ENCODE peak calls at places on chromosome 1, in seven cellular contexts. One of them, this sample, is unnamed.

GRCh38 chr1:226820935-226821718 is 49.3 kb upstream of the PSEN2 start:
- DNase-seq in AG10803: peak; percentile 98
- DNase-seq in NCI-H82: peak; percentile 43
- DNase-seq in vagina: no peak
- DNase-seq in dorsolateral prefrontal cortex: no peak
- DNase-seq in EL: peak; percentile 97
- DNase-seq in tibial artery: peak; percentile 90
- DNase-seq in this sample: no peak

GRCh38 chr1:6614019-6614952 is 755 bp downstream of the PHF13 start:
- DNase-seq in AG10803: peak; percentile 27
- DNase-seq in NCI-H82: peak; percentile 69
- DNase-seq in vagina: no peak
- DNase-seq in dorsolateral prefrontal cortex: no peak
- DNase-seq in EL: peak; percentile 59
- DNase-seq in tibial artery: peak; percentile 79
- DNase-seq in this sample: no peak

GRCh38 chr1:59173721-59174120 is 123.2 kb upstream of the FGGY start:
- DNase-seq in AG10803: peak; percentile 87
- DNase-seq in NCI-H82: no peak
- DNase-seq in vagina: no peak
- DNase-seq in dorsolateral prefrontal cortex: no peak
- DNase-seq in EL: peak; percentile 88
- DNase-seq in tibial artery: no peak
- DNase-seq in this sample: no peak

GRCh38 chr1:151175910-151176309 is at the start of gene TMOD4:
- DNase-seq in AG10803: peak; percentile 13
- DNase-seq in NCI-H82: peak; percentile 66
- DNase-seq in vagina: no peak
- DNase-seq in dorsolateral prefrontal cortex: no peak
- DNase-seq in EL: no peak
- DNase-seq in tibial artery: no peak
- DNase-seq in this sample: no peak

GRCh38 chr1:185674201-185674600 is 60.0 kb upstream of the HMCN1 start:
- DNase-seq in AG10803: no peak
- DNase-seq in NCI-H82: no peak
- DNase-seq in vagina: no peak
- DNase-seq in dorsolateral prefrontal cortex: no peak
- DNase-seq in EL: no peak
- DNase-seq in tibial artery: no peak
- DNase-seq in this sample: no peak

GRCh38 chr1:218436346-218436745 is 91.2 kb downstream of the TGFB2 start:
- DNase-seq in AG10803: no peak
- DNase-seq in NCI-H82: no peak
- DNase-seq in vagina: no peak
- DNase-seq in dorsolateral prefrontal cortex: no peak
- DNase-seq in EL: no peak
- DNase-seq in tibial artery: no peak
- DNase-seq in this sample: no peak

GRCh38 chr1:59761440-59761839 is 53.3 kb upstream of the HOOK1 start:
- DNase-seq in AG10803: peak; percentile 12
- DNase-seq in NCI-H82: no peak
- DNase-seq in vagina: no peak
- DNase-seq in dorsolateral prefrontal cortex: no peak
- DNase-seq in EL: no peak
- DNase-seq in tibial artery: no peak
- DNase-seq in this sample: no peak

GRCh38 chr1:21821385-21822019 is 9.4 kb downstream of the LDLRAD2 start:
- DNase-seq in AG10803: no peak
- DNase-seq in NCI-H82: no peak
- DNase-seq in vagina: no peak
- DNase-seq in dorsolateral prefrontal cortex: no peak
- DNase-seq in EL: no peak
- DNase-seq in tibial artery: no peak
- DNase-seq in this sample: no peak

GRCh38 chr1:9066945-9067807 is 2.3 kb downstream of the SLC2A5 start:
- DNase-seq in AG10803: peak; percentile 84
- DNase-seq in NCI-H82: no peak
- DNase-seq in vagina: no peak
- DNase-seq in dorsolateral prefrontal cortex: peak; percentile 46
- DNase-seq in EL: peak; percentile 95
- DNase-seq in tibial artery: no peak
- DNase-seq in this sample: peak; percentile 45